ENCODE peak calls at places on chromosomes 7 and 10, in nine cellular contexts. One of them, this sample, is unnamed.

GRCh38 chr7:29091722-29092121 is 54.6 kb downstream of the CPVL start:
- DNase-seq in NCI-H1092 treated with DMSO at 0.1 percent for 48 hours: no peak
- DNase-seq in AG20443: peak
- DNase-seq in effector memory CD8-positive, alpha-beta T cell: no peak
- DNase-seq in GM20000: peak
- DNase-seq in NCI-H1417: peak
- DNase-seq in CD8-positive, alpha-beta memory T cell: no peak
- DNase-seq in G401: no peak
- DNase-seq in AG09319: no peak
- DNase-seq in this sample: no peak

GRCh38 chr10:14468022-14468421 is 137.3 kb upstream of the FRMD4A start:
- DNase-seq in NCI-H1092 treated with DMSO at 0.1 percent for 48 hours: peak
- DNase-seq in AG20443: peak
- DNase-seq in effector memory CD8-positive, alpha-beta T cell: no peak
- DNase-seq in GM20000: no peak
- DNase-seq in NCI-H1417: peak
- DNase-seq in CD8-positive, alpha-beta memory T cell: no peak
- DNase-seq in G401: peak
- DNase-seq in AG09319: no peak
- DNase-seq in this sample: no peak

GRCh38 chr7:114879554-114879953 is 42.3 kb upstream of the MDFIC start:
- DNase-seq in NCI-H1092 treated with DMSO at 0.1 percent for 48 hours: no peak
- DNase-seq in AG20443: peak
- DNase-seq in effector memory CD8-positive, alpha-beta T cell: no peak
- DNase-seq in GM20000: no peak
- DNase-seq in NCI-H1417: no peak
- DNase-seq in CD8-positive, alpha-beta memory T cell: no peak
- DNase-seq in G401: no peak
- DNase-seq in AG09319: peak
- DNase-seq in this sample: no peak

GRCh38 chr7:102415685-102416225 is 17.6 kb upstream of the ORAI2 start:
- DNase-seq in NCI-H1092 treated with DMSO at 0.1 percent for 48 hours: no peak
- DNase-seq in AG20443: no peak
- DNase-seq in effector memory CD8-positive, alpha-beta T cell: peak
- DNase-seq in GM20000: no peak
- DNase-seq in NCI-H1417: no peak
- DNase-seq in CD8-positive, alpha-beta memory T cell: peak
- DNase-seq in G401: peak
- DNase-seq in AG09319: no peak
- DNase-seq in this sample: no peak

GRCh38 chr10:27188259-27188658 is 33.1 kb downstream of the MASTL start:
- DNase-seq in NCI-H1092 treated with DMSO at 0.1 percent for 48 hours: no peak
- DNase-seq in AG20443: no peak
- DNase-seq in effector memory CD8-positive, alpha-beta T cell: no peak
- DNase-seq in GM20000: no peak
- DNase-seq in NCI-H1417: no peak
- DNase-seq in CD8-positive, alpha-beta memory T cell: no peak
- DNase-seq in G401: no peak
- DNase-seq in AG09319: no peak
- DNase-seq in this sample: no peak

GRCh38 chr7:526474-527034 is 6.9 kb upstream of the PDGFA start:
- DNase-seq in NCI-H1092 treated with DMSO at 0.1 percent for 48 hours: no peak
- DNase-seq in AG20443: no peak
- DNase-seq in effector memory CD8-positive, alpha-beta T cell: no peak
- DNase-seq in GM20000: no peak
- DNase-seq in NCI-H1417: no peak
- DNase-seq in CD8-positive, alpha-beta memory T cell: no peak
- DNase-seq in G401: no peak
- DNase-seq in AG09319: no peak
- DNase-seq in this sample: no peak

GRCh38 chr7:2687338-2687869 is 598 bp upstream of the AMZ1 start:
- DNase-seq in NCI-H1092 treated with DMSO at 0.1 percent for 48 hours: peak
- DNase-seq in AG20443: peak
- DNase-seq in effector memory CD8-positive, alpha-beta T cell: no peak
- DNase-seq in GM20000: no peak
- DNase-seq in NCI-H1417: peak
- DNase-seq in CD8-positive, alpha-beta memory T cell: no peak
- DNase-seq in G401: no peak
- DNase-seq in AG09319: no peak
- DNase-seq in this sample: peak

GRCh38 chr7:103735377-103735776 is 254.1 kb downstream of the RELN start:
- DNase-seq in NCI-H1092 treated with DMSO at 0.1 percent for 48 hours: no peak
- DNase-seq in AG20443: no peak
- DNase-seq in effector memory CD8-positive, alpha-beta T cell: no peak
- DNase-seq in GM20000: no peak
- DNase-seq in NCI-H1417: peak
- DNase-seq in CD8-positive, alpha-beta memory T cell: no peak
- DNase-seq in G401: no peak
- DNase-seq in AG09319: no peak
- DNase-seq in this sample: no peak

GRCh38 chr10:62831346-62831745 is 15.2 kb upstream of the EGR2 start:
- DNase-seq in NCI-H1092 treated with DMSO at 0.1 percent for 48 hours: no peak
- DNase-seq in AG20443: peak
- DNase-seq in effector memory CD8-positive, alpha-beta T cell: no peak
- DNase-seq in GM20000: no peak
- DNase-seq in NCI-H1417: no peak
- DNase-seq in CD8-positive, alpha-beta memory T cell: no peak
- DNase-seq in G401: no peak
- DNase-seq in AG09319: no peak
- DNase-seq in this sample: no peak

GRCh38 chr10:22702348-22702747 is 12.0 kb downstream of the PIP4K2A start:
- DNase-seq in NCI-H1092 treated with DMSO at 0.1 percent for 48 hours: no peak
- DNase-seq in AG20443: no peak
- DNase-seq in effector memory CD8-positive, alpha-beta T cell: no peak
- DNase-seq in GM20000: no peak
- DNase-seq in NCI-H1417: no peak
- DNase-seq in CD8-positive, alpha-beta memory T cell: no peak
- DNase-seq in G401: no peak
- DNase-seq in AG09319: no peak
- DNase-seq in this sample: no peak

GRCh38 chr7:142711722-142712616 is 37.3 kb upstream of the PRSS1 start:
- DNase-seq in NCI-H1092 treated with DMSO at 0.1 percent for 48 hours: no peak
- DNase-seq in AG20443: peak
- DNase-seq in effector memory CD8-positive, alpha-beta T cell: peak
- DNase-seq in GM20000: peak
- DNase-seq in NCI-H1417: peak
- DNase-seq in CD8-positive, alpha-beta memory T cell: no peak
- DNase-seq in G401: peak
- DNase-seq in AG09319: peak
- DNase-seq in this sample: no peak

GRCh38 chr10:119251315-119251708 is 43.9 kb downstream of the GRK5 start:
- DNase-seq in NCI-H1092 treated with DMSO at 0.1 percent for 48 hours: no peak
- DNase-seq in AG20443: peak
- DNase-seq in effector memory CD8-positive, alpha-beta T cell: no peak
- DNase-seq in GM20000: no peak
- DNase-seq in NCI-H1417: no peak
- DNase-seq in CD8-positive, alpha-beta memory T cell: no peak
- DNase-seq in G401: no peak
- DNase-seq in AG09319: no peak
- DNase-seq in this sample: peak

GRCh38 chr10:13500201-13500600 is 28.6 kb downstream of the BEND7 start:
- DNase-seq in NCI-H1092 treated with DMSO at 0.1 percent for 48 hours: no peak
- DNase-seq in AG20443: no peak
- DNase-seq in effector memory CD8-positive, alpha-beta T cell: no peak
- DNase-seq in GM20000: no peak
- DNase-seq in NCI-H1417: no peak
- DNase-seq in CD8-positive, alpha-beta memory T cell: no peak
- DNase-seq in G401: no peak
- DNase-seq in AG09319: no peak
- DNase-seq in this sample: no peak

GRCh38 chr10:17056781-17057191 is 72.8 kb downstream of the CUBN start:
- DNase-seq in NCI-H1092 treated with DMSO at 0.1 percent for 48 hours: no peak
- DNase-seq in AG20443: peak
- DNase-seq in effector memory CD8-positive, alpha-beta T cell: no peak
- DNase-seq in GM20000: no peak
- DNase-seq in NCI-H1417: no peak
- DNase-seq in CD8-positive, alpha-beta memory T cell: no peak
- DNase-seq in G401: no peak
- DNase-seq in AG09319: peak
- DNase-seq in this sample: peak

GRCh38 chr7:130421685-130422084 is 19.1 kb downstream of the CEP41 start:
- DNase-seq in NCI-H1092 treated with DMSO at 0.1 percent for 48 hours: peak
- DNase-seq in AG20443: peak
- DNase-seq in effector memory CD8-positive, alpha-beta T cell: no peak
- DNase-seq in GM20000: no peak
- DNase-seq in NCI-H1417: peak
- DNase-seq in CD8-positive, alpha-beta memory T cell: no peak
- DNase-seq in G401: no peak
- DNase-seq in AG09319: no peak
- DNase-seq in this sample: no peak

GRCh38 chr7:6409091-6409490 is 38.7 kb downstream of the DAGLB start:
- DNase-seq in NCI-H1092 treated with DMSO at 0.1 percent for 48 hours: no peak
- DNase-seq in AG20443: no peak
- DNase-seq in effector memory CD8-positive, alpha-beta T cell: no peak
- DNase-seq in GM20000: no peak
- DNase-seq in NCI-H1417: no peak
- DNase-seq in CD8-positive, alpha-beta memory T cell: no peak
- DNase-seq in G401: no peak
- DNase-seq in AG09319: no peak
- DNase-seq in this sample: no peak

GRCh38 chr10:13877154-13877909 is 290.6 kb downstream of the PRPF18 start:
- DNase-seq in NCI-H1092 treated with DMSO at 0.1 percent for 48 hours: no peak
- DNase-seq in AG20443: peak
- DNase-seq in effector memory CD8-positive, alpha-beta T cell: no peak
- DNase-seq in GM20000: no peak
- DNase-seq in NCI-H1417: no peak
- DNase-seq in CD8-positive, alpha-beta memory T cell: no peak
- DNase-seq in G401: peak
- DNase-seq in AG09319: no peak
- DNase-seq in this sample: no peak

GRCh38 chr7:158274404-158274811 is 313.2 kb downstream of the PTPRN2 start:
- DNase-seq in NCI-H1092 treated with DMSO at 0.1 percent for 48 hours: no peak
- DNase-seq in AG20443: no peak
- DNase-seq in effector memory CD8-positive, alpha-beta T cell: no peak
- DNase-seq in GM20000: no peak
- DNase-seq in NCI-H1417: no peak
- DNase-seq in CD8-positive, alpha-beta memory T cell: no peak
- DNase-seq in G401: no peak
- DNase-seq in AG09319: no peak
- DNase-seq in this sample: no peak

GRCh38 chr10:102493771-102494170 is 8.7 kb downstream of the ACTR1A start:
- DNase-seq in NCI-H1092 treated with DMSO at 0.1 percent for 48 hours: no peak
- DNase-seq in AG20443: no peak
- DNase-seq in effector memory CD8-positive, alpha-beta T cell: no peak
- DNase-seq in GM20000: no peak
- DNase-seq in NCI-H1417: no peak
- DNase-seq in CD8-positive, alpha-beta memory T cell: no peak
- DNase-seq in G401: no peak
- DNase-seq in AG09319: no peak
- DNase-seq in this sample: no peak

GRCh38 chr10:42933454-42934340 is 143.2 kb upstream of the RET start:
- DNase-seq in NCI-H1092 treated with DMSO at 0.1 percent for 48 hours: peak
- DNase-seq in AG20443: peak
- DNase-seq in effector memory CD8-positive, alpha-beta T cell: no peak
- DNase-seq in GM20000: no peak
- DNase-seq in NCI-H1417: peak
- DNase-seq in CD8-positive, alpha-beta memory T cell: no peak
- DNase-seq in G401: no peak
- DNase-seq in AG09319: no peak
- DNase-seq in this sample: no peak

GRCh38 chr10:32795598-32796183 is 162.3 kb downstream of the ITGB1 start:
- DNase-seq in NCI-H1092 treated with DMSO at 0.1 percent for 48 hours: peak
- DNase-seq in AG20443: peak
- DNase-seq in effector memory CD8-positive, alpha-beta T cell: peak
- DNase-seq in GM20000: peak
- DNase-seq in NCI-H1417: peak
- DNase-seq in CD8-positive, alpha-beta memory T cell: no peak
- DNase-seq in G401: peak
- DNase-seq in AG09319: no peak
- DNase-seq in this sample: no peak

GRCh38 chr7:151248191-151249033 is at the start of gene SMARCD3:
- DNase-seq in NCI-H1092 treated with DMSO at 0.1 percent for 48 hours: peak
- DNase-seq in AG20443: peak
- DNase-seq in effector memory CD8-positive, alpha-beta T cell: no peak
- DNase-seq in GM20000: peak
- DNase-seq in NCI-H1417: peak
- DNase-seq in CD8-positive, alpha-beta memory T cell: no peak
- DNase-seq in G401: peak
- DNase-seq in AG09319: no peak
- DNase-seq in this sample: no peak

GRCh38 chr10:112826018-112826697 is 123.9 kb upstream of the TCF7L2 start:
- DNase-seq in NCI-H1092 treated with DMSO at 0.1 percent for 48 hours: peak
- DNase-seq in AG20443: no peak
- DNase-seq in effector memory CD8-positive, alpha-beta T cell: no peak
- DNase-seq in GM20000: no peak
- DNase-seq in NCI-H1417: no peak
- DNase-seq in CD8-positive, alpha-beta memory T cell: no peak
- DNase-seq in G401: peak
- DNase-seq in AG09319: no peak
- DNase-seq in this sample: no peak

GRCh38 chr7:11224535-11224934 is 250.9 kb downstream of the PHF14 start:
- DNase-seq in NCI-H1092 treated with DMSO at 0.1 percent for 48 hours: no peak
- DNase-seq in AG20443: no peak
- DNase-seq in effector memory CD8-positive, alpha-beta T cell: no peak
- DNase-seq in GM20000: no peak
- DNase-seq in NCI-H1417: no peak
- DNase-seq in CD8-positive, alpha-beta memory T cell: no peak
- DNase-seq in G401: no peak
- DNase-seq in AG09319: no peak
- DNase-seq in this sample: no peak

GRCh38 chr7:34850681-34851080 is 186.6 kb downstream of the DPY19L1 start:
- DNase-seq in NCI-H1092 treated with DMSO at 0.1 percent for 48 hours: no peak
- DNase-seq in AG20443: no peak
- DNase-seq in effector memory CD8-positive, alpha-beta T cell: no peak
- DNase-seq in GM20000: no peak
- DNase-seq in NCI-H1417: no peak
- DNase-seq in CD8-positive, alpha-beta memory T cell: no peak
- DNase-seq in G401: no peak
- DNase-seq in AG09319: no peak
- DNase-seq in this sample: no peak

GRCh38 chr7:90618880-90619279 is 22.8 kb downstream of the CDK14 start:
- DNase-seq in NCI-H1092 treated with DMSO at 0.1 percent for 48 hours: peak
- DNase-seq in AG20443: no peak
- DNase-seq in effector memory CD8-positive, alpha-beta T cell: no peak
- DNase-seq in GM20000: no peak
- DNase-seq in NCI-H1417: peak
- DNase-seq in CD8-positive, alpha-beta memory T cell: no peak
- DNase-seq in G401: no peak
- DNase-seq in AG09319: no peak
- DNase-seq in this sample: no peak

GRCh38 chr10:124713679-124714298 is 30.4 kb downstream of the FAM53B start:
- DNase-seq in NCI-H1092 treated with DMSO at 0.1 percent for 48 hours: no peak
- DNase-seq in AG20443: no peak
- DNase-seq in effector memory CD8-positive, alpha-beta T cell: no peak
- DNase-seq in GM20000: no peak
- DNase-seq in NCI-H1417: no peak
- DNase-seq in CD8-positive, alpha-beta memory T cell: no peak
- DNase-seq in G401: no peak
- DNase-seq in AG09319: no peak
- DNase-seq in this sample: no peak